ENCODE peak calls at places on chromosomes 6 and 20, in nine cellular contexts. One of them, this sample, is unnamed.

GRCh38 chr6:2531426-2532208 is 219.1 kb downstream of the MYLK4 start:
- DNase-seq in pancreas: no peak
- DNase-seq in GM12865: no peak
- DNase-seq in CD8-positive, alpha-beta T cell: no peak
- DNase-seq in SK-N-SH: no peak
- DNase-seq in ascending aorta: no peak
- DNase-seq in fibroblast of lung: peak
- DNase-seq in IMR-90: peak
- DNase-seq in cardiac fibroblast: peak
- DNase-seq in this sample: peak

GRCh38 chr6:46279874-46280273 is 109.1 kb upstream of the ENPP5 start:
- DNase-seq in cardiac fibroblast: peak
- DNase-seq in ascending aorta: no peak
- DNase-seq in SK-N-SH: no peak
- DNase-seq in CD8-positive, alpha-beta T cell: no peak
- DNase-seq in fibroblast of lung: no peak
- DNase-seq in IMR-90: no peak
- DNase-seq in pancreas: no peak
- DNase-seq in GM12865: no peak
- DNase-seq in this sample: peak

GRCh38 chr20:47727170-47727880 is 58.0 kb downstream of the SULF2 start:
- DNase-seq in GM12865: peak
- DNase-seq in IMR-90: no peak
- DNase-seq in pancreas: no peak
- DNase-seq in ascending aorta: peak
- DNase-seq in fibroblast of lung: no peak
- DNase-seq in cardiac fibroblast: no peak
- DNase-seq in CD8-positive, alpha-beta T cell: peak
- DNase-seq in SK-N-SH: no peak
- DNase-seq in this sample: no peak

GRCh38 chr6:56914791-56915658 is 39.9 kb upstream of the BEND6 start:
- DNase-seq in fibroblast of lung: no peak
- DNase-seq in pancreas: no peak
- DNase-seq in GM12865: no peak
- DNase-seq in ascending aorta: no peak
- DNase-seq in SK-N-SH: peak
- DNase-seq in cardiac fibroblast: no peak
- DNase-seq in CD8-positive, alpha-beta T cell: no peak
- DNase-seq in IMR-90: no peak
- DNase-seq in this sample: no peak

GRCh38 chr6:7170117-7170732 is 62.5 kb downstream of the RREB1 start:
- DNase-seq in ascending aorta: no peak
- DNase-seq in CD8-positive, alpha-beta T cell: no peak
- DNase-seq in SK-N-SH: no peak
- DNase-seq in IMR-90: no peak
- DNase-seq in pancreas: no peak
- DNase-seq in GM12865: no peak
- DNase-seq in cardiac fibroblast: no peak
- DNase-seq in fibroblast of lung: no peak
- DNase-seq in this sample: no peak

GRCh38 chr20:44133424-44133823 is 53.6 kb downstream of the JPH2 start:
- DNase-seq in SK-N-SH: peak
- DNase-seq in ascending aorta: no peak
- DNase-seq in CD8-positive, alpha-beta T cell: no peak
- DNase-seq in cardiac fibroblast: no peak
- DNase-seq in IMR-90: no peak
- DNase-seq in pancreas: no peak
- DNase-seq in fibroblast of lung: no peak
- DNase-seq in GM12865: no peak
- DNase-seq in this sample: no peak

GRCh38 chr6:7732219-7732618 is 6.3 kb downstream of the BMP6 start:
- DNase-seq in ascending aorta: no peak
- DNase-seq in pancreas: no peak
- DNase-seq in IMR-90: no peak
- DNase-seq in cardiac fibroblast: peak
- DNase-seq in fibroblast of lung: no peak
- DNase-seq in SK-N-SH: no peak
- DNase-seq in GM12865: no peak
- DNase-seq in CD8-positive, alpha-beta T cell: no peak
- DNase-seq in this sample: no peak

GRCh38 chr20:13158339-13158738 is 62.7 kb upstream of the ISM1 start:
- DNase-seq in fibroblast of lung: no peak
- DNase-seq in IMR-90: no peak
- DNase-seq in SK-N-SH: no peak
- DNase-seq in GM12865: no peak
- DNase-seq in CD8-positive, alpha-beta T cell: no peak
- DNase-seq in cardiac fibroblast: no peak
- DNase-seq in ascending aorta: no peak
- DNase-seq in pancreas: no peak
- DNase-seq in this sample: no peak

GRCh38 chr6:7155871-7156579 is 48.3 kb downstream of the RREB1 start:
- DNase-seq in GM12865: peak
- DNase-seq in CD8-positive, alpha-beta T cell: no peak
- DNase-seq in pancreas: no peak
- DNase-seq in IMR-90: no peak
- DNase-seq in fibroblast of lung: no peak
- DNase-seq in cardiac fibroblast: no peak
- DNase-seq in ascending aorta: no peak
- DNase-seq in SK-N-SH: no peak
- DNase-seq in this sample: no peak

GRCh38 chr20:63950701-63951397 is 5.4 kb downstream of the UCKL1 start:
- DNase-seq in pancreas: peak
- DNase-seq in fibroblast of lung: no peak
- DNase-seq in SK-N-SH: no peak
- DNase-seq in cardiac fibroblast: no peak
- DNase-seq in ascending aorta: no peak
- DNase-seq in IMR-90: no peak
- DNase-seq in GM12865: no peak
- DNase-seq in CD8-positive, alpha-beta T cell: no peak
- DNase-seq in this sample: no peak

GRCh38 chr6:116887884-116888283 is 10.8 kb downstream of the RFX6 start:
- DNase-seq in pancreas: no peak
- DNase-seq in IMR-90: no peak
- DNase-seq in fibroblast of lung: no peak
- DNase-seq in cardiac fibroblast: no peak
- DNase-seq in SK-N-SH: no peak
- DNase-seq in ascending aorta: no peak
- DNase-seq in CD8-positive, alpha-beta T cell: no peak
- DNase-seq in GM12865: no peak
- DNase-seq in this sample: no peak

GRCh38 chr6:15926256-15926655 is 202.6 kb upstream of the MYLIP start:
- DNase-seq in SK-N-SH: no peak
- DNase-seq in ascending aorta: no peak
- DNase-seq in CD8-positive, alpha-beta T cell: no peak
- DNase-seq in fibroblast of lung: no peak
- DNase-seq in cardiac fibroblast: no peak
- DNase-seq in pancreas: no peak
- DNase-seq in IMR-90: no peak
- DNase-seq in GM12865: no peak
- DNase-seq in this sample: no peak

GRCh38 chr6:147507162-147508072 is 1.1 kb upstream of the SAMD5 start:
- DNase-seq in GM12865: no peak
- DNase-seq in pancreas: no peak
- DNase-seq in IMR-90: no peak
- DNase-seq in CD8-positive, alpha-beta T cell: no peak
- DNase-seq in SK-N-SH: peak
- DNase-seq in fibroblast of lung: no peak
- DNase-seq in cardiac fibroblast: peak
- DNase-seq in ascending aorta: no peak
- DNase-seq in this sample: no peak

GRCh38 chr6:142112451-142113061 is 20.2 kb upstream of the GJE1 start:
- DNase-seq in GM12865: peak
- DNase-seq in cardiac fibroblast: peak
- DNase-seq in CD8-positive, alpha-beta T cell: peak
- DNase-seq in SK-N-SH: peak
- DNase-seq in pancreas: peak
- DNase-seq in IMR-90: peak
- DNase-seq in fibroblast of lung: peak
- DNase-seq in ascending aorta: no peak
- DNase-seq in this sample: peak

GRCh38 chr20:32465092-32465900 is 107.2 kb downstream of the ASXL1 start:
- DNase-seq in GM12865: no peak
- DNase-seq in SK-N-SH: no peak
- DNase-seq in pancreas: peak
- DNase-seq in fibroblast of lung: peak
- DNase-seq in CD8-positive, alpha-beta T cell: no peak
- DNase-seq in ascending aorta: no peak
- DNase-seq in IMR-90: peak
- DNase-seq in cardiac fibroblast: peak
- DNase-seq in this sample: no peak

GRCh38 chr6:33076406-33076934 is 680 bp downstream of the HLA-DPB1 start:
- DNase-seq in IMR-90: no peak
- DNase-seq in pancreas: no peak
- DNase-seq in SK-N-SH: no peak
- DNase-seq in cardiac fibroblast: no peak
- DNase-seq in ascending aorta: no peak
- DNase-seq in fibroblast of lung: no peak
- DNase-seq in GM12865: no peak
- DNase-seq in CD8-positive, alpha-beta T cell: no peak
- DNase-seq in this sample: no peak

GRCh38 chr6:33079575-33079974 is 3.8 kb downstream of the HLA-DPB1 start:
- DNase-seq in IMR-90: no peak
- DNase-seq in fibroblast of lung: no peak
- DNase-seq in ascending aorta: no peak
- DNase-seq in CD8-positive, alpha-beta T cell: no peak
- DNase-seq in pancreas: no peak
- DNase-seq in GM12865: no peak
- DNase-seq in cardiac fibroblast: no peak
- DNase-seq in SK-N-SH: no peak
- DNase-seq in this sample: no peak

GRCh38 chr6:33078442-33078841 is 2.7 kb downstream of the HLA-DPB1 start:
- DNase-seq in CD8-positive, alpha-beta T cell: no peak
- DNase-seq in SK-N-SH: no peak
- DNase-seq in GM12865: no peak
- DNase-seq in fibroblast of lung: no peak
- DNase-seq in cardiac fibroblast: no peak
- DNase-seq in pancreas: no peak
- DNase-seq in ascending aorta: no peak
- DNase-seq in IMR-90: no peak
- DNase-seq in this sample: no peak

GRCh38 chr6:33078919-33079521 is 3.2 kb downstream of the HLA-DPB1 start:
- DNase-seq in ascending aorta: no peak
- DNase-seq in GM12865: no peak
- DNase-seq in SK-N-SH: no peak
- DNase-seq in fibroblast of lung: no peak
- DNase-seq in CD8-positive, alpha-beta T cell: no peak
- DNase-seq in pancreas: no peak
- DNase-seq in cardiac fibroblast: no peak
- DNase-seq in IMR-90: no peak
- DNase-seq in this sample: no peak

GRCh38 chr6:33077908-33078307 is 2.1 kb downstream of the HLA-DPB1 start:
- DNase-seq in CD8-positive, alpha-beta T cell: no peak
- DNase-seq in fibroblast of lung: no peak
- DNase-seq in SK-N-SH: no peak
- DNase-seq in cardiac fibroblast: no peak
- DNase-seq in GM12865: peak
- DNase-seq in pancreas: no peak
- DNase-seq in ascending aorta: no peak
- DNase-seq in IMR-90: no peak
- DNase-seq in this sample: no peak
- H3K4me3 ChIP-seq in CD8-positive, alpha-beta T cell: no peak
- H3K4me3 ChIP-seq in fibroblast of lung: no peak
- H3K4me3 ChIP-seq in SK-N-SH: no peak
- H3K4me3 ChIP-seq in cardiac fibroblast: no peak
- H3K4me3 ChIP-seq in GM12865: peak
- H3K4me3 ChIP-seq in pancreas: no peak
- H3K4me3 ChIP-seq in ascending aorta: no peak
- H3K4me3 ChIP-seq in IMR-90: no peak
- H3K4me3 ChIP-seq in this sample: no peak

GRCh38 chr6:68771426-68771825 is 136.3 kb downstream of the ADGRB3 start:
- DNase-seq in SK-N-SH: no peak
- DNase-seq in ascending aorta: no peak
- DNase-seq in pancreas: no peak
- DNase-seq in IMR-90: no peak
- DNase-seq in cardiac fibroblast: no peak
- DNase-seq in CD8-positive, alpha-beta T cell: no peak
- DNase-seq in GM12865: no peak
- DNase-seq in fibroblast of lung: no peak
- DNase-seq in this sample: no peak
- TF ChIP-seq CTCF in SK-N-SH: no peak
- TF ChIP-seq CTCF in ascending aorta: no peak
- TF ChIP-seq CTCF in pancreas: no peak
- TF ChIP-seq CTCF in IMR-90: no peak
- TF ChIP-seq CTCF in cardiac fibroblast: no peak
- TF ChIP-seq CTCF in CD8-positive, alpha-beta T cell: no peak
- TF ChIP-seq CTCF in GM12865: no peak
- TF ChIP-seq CTCF in fibroblast of lung: no peak
- TF ChIP-seq CTCF in this sample: no peak

DNA sequence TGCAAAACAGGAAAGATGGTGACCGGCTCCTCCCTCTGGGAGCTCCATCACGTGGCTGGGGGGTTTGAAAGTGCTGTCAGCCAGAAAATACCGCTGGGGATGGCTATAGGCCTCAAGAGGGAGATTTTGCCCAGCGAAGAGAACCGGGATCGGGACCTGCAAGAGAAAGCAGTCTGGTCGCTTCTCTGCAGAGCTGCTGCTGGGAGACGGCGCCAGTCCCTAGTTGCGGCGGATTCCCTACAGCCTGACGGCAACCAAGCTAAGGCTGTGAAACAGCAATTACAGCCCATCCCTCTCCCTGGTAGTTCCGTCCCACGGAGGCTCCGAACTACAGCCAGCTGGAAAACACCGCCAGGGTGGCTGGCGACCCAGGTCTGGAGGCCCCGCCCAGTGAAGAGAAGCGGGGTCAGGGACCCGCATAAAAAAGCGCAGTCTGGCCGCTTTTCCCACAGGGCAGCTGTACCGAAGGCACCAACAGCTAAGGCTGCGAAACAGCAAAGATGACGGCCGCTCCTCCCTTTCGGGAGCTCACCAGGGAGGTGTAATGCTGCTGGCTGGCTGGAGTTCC is 238.1 kb upstream of the IRAK1BP1 start:
- DNase-seq in GM12865: no peak
- DNase-seq in ascending aorta: no peak
- DNase-seq in SK-N-SH: peak
- DNase-seq in cardiac fibroblast: peak
- DNase-seq in pancreas: no peak
- DNase-seq in IMR-90: peak
- DNase-seq in fibroblast of lung: peak
- DNase-seq in CD8-positive, alpha-beta T cell: no peak
- DNase-seq in this sample: no peak
- H3K4me3 ChIP-seq in GM12865: no peak
- H3K4me3 ChIP-seq in ascending aorta: peak
- H3K4me3 ChIP-seq in SK-N-SH: no peak
- H3K4me3 ChIP-seq in cardiac fibroblast: peak
- H3K4me3 ChIP-seq in pancreas: peak
- H3K4me3 ChIP-seq in IMR-90: peak
- H3K4me3 ChIP-seq in fibroblast of lung: peak
- H3K4me3 ChIP-seq in CD8-positive, alpha-beta T cell: no peak
- H3K4me3 ChIP-seq in this sample: peak

DNA sequence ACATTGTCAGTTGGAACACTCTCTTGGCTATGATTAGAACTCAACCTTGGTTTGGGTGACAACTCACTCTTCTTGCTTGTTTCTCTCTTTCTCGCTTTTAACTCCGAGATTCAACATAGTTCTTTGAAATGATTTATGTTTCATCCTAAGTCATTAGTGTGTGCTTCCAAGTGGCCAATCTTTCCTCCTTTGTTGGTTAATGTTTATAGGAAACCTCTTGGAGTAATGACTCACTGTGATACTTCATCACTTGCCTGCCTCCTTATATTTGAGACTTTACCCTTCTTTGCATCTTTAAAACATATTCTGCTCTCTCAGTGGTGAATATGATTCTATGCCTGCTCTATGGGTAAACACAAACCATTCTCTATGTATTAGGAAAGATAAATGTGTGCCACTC is 279.7 kb upstream of the FLRT3 start:
- DNase-seq in ascending aorta: no peak
- DNase-seq in pancreas: no peak
- DNase-seq in cardiac fibroblast: no peak
- DNase-seq in CD8-positive, alpha-beta T cell: no peak
- DNase-seq in fibroblast of lung: peak
- DNase-seq in GM12865: no peak
- DNase-seq in SK-N-SH: no peak
- DNase-seq in IMR-90: no peak
- DNase-seq in this sample: no peak
- TF ChIP-seq CTCF in ascending aorta: no peak
- TF ChIP-seq CTCF in pancreas: no peak
- TF ChIP-seq CTCF in cardiac fibroblast: no peak
- TF ChIP-seq CTCF in CD8-positive, alpha-beta T cell: no peak
- TF ChIP-seq CTCF in fibroblast of lung: no peak
- TF ChIP-seq CTCF in GM12865: no peak
- TF ChIP-seq CTCF in SK-N-SH: no peak
- TF ChIP-seq CTCF in IMR-90: no peak
- TF ChIP-seq CTCF in this sample: no peak